ENCODE peak calls at places on chromosomes 6 and 20, in five cellular contexts. K is choroid plexus epithelial cell, A is T-helper 1 cell, U is G401, P is NCI-H460. E is an unnamed sample.

GRCh38 chr6:35318200-35318844 is 20.7 kb downstream of the DEF6 start:
- DNase-seq in A (no peak), K (peak), P (peak), U (peak), E (peak)

GRCh38 chr20:35615667-35616464 is at the start of gene SPAG4:
- DNase-seq in K (no peak), A (peak), P (peak), U (no peak), E (peak)

GRCh38 chr6:21996425-21997207 is 300.2 kb downstream of the PRL start:
- DNase-seq in P (no peak), U (no peak), A (no peak), K (no peak), E (no peak)

GRCh38 chr20:6169251-6169650 is 46.4 kb upstream of the FERMT1 start:
- DNase-seq in A (no peak), P (no peak), U (no peak), K (peak), E (peak)

GRCh38 chr6:52725530-52726192 is 37.6 kb downstream of the GSTA2 start:
- DNase-seq in P (no peak), K (peak), A (no peak), U (no peak), E (no peak)

GRCh38 chr6:133587396-133587795 is 301.5 kb upstream of the TCF21 start:
- DNase-seq in U (no peak), K (no peak), P (no peak), A (no peak), E (no peak)

GRCh38 chr6:13190391-13190790 is 137.9 kb downstream of the TBC1D7 start:
- DNase-seq in P (no peak), K (peak), A (no peak), U (no peak), E (no peak)

GRCh38 chr20:63538204-63539091 is 1.3 kb upstream of the PTK6 start:
- DNase-seq in P (peak), A (no peak), K (peak), U (no peak), E (peak)

GRCh38 chr6:139515511-139515910 is 141.1 kb upstream of the CITED2 start:
- DNase-seq in U (no peak), P (no peak), K (peak), A (peak), E (no peak)

GRCh38 chr6:14149053-14149746 is 31.6 kb downstream of the CD83 start:
- DNase-seq in K (no peak), A (no peak), P (no peak), U (no peak), E (no peak)

GRCh38 chr20:14617123-14617522 is 279.7 kb upstream of the FLRT3 start:
- DNase-seq in P (no peak), U (no peak), K (no peak), A (no peak), E (no peak)